ENCODE peak calls at places on chromosomes 3 and 15, in seven cellular contexts. L is A549, J is IMR-90, B is GM12878, C is HCT116, F is HepG2, S is H1. A is an unnamed sample.

GRCh38 chr15:40776537-40777141 is 6.9 kb downstream of the C15orf62 start:
- DNase-seq in L (no peak), J (peak; percentile 41), B (no peak), C (no peak), F (no peak), S (no peak), A (no peak)

GRCh38 chr3:37603722-37604121 is 258.0 kb upstream of the CTDSPL start:
- DNase-seq in L (peak; percentile 14), J (no peak), B (no peak), C (no peak), F (no peak), S (no peak), A (no peak)

GRCh38 chr3:194104041-194104751 is 31.8 kb upstream of the HES1 start:
- DNase-seq in L (no peak), J (no peak), B (no peak), C (no peak), F (no peak), S (no peak), A (no peak)

GRCh38 chr15:45604321-45604720 is 17.1 kb downstream of the BLOC1S6 start:
- DNase-seq in L (no peak), J (no peak), B (no peak), C (no peak), F (no peak), S (no peak), A (no peak)

GRCh38 chr3:138898301-138898700 is 48.6 kb downstream of the FOXL2 start:
- DNase-seq in L (no peak), J (peak; percentile 57), B (no peak), C (no peak), F (no peak), S (no peak), A (no peak)

GRCh38 chr3:149247929-149248691 is 26.5 kb upstream of the CP start:
- DNase-seq in L (no peak), J (peak; percentile 36), B (no peak), C (no peak), F (peak; percentile 25), S (no peak), A (no peak)

GRCh38 chr15:92011611-92012367 is 158.3 kb downstream of the SLCO3A1 start:
- DNase-seq in L (no peak), J (no peak), B (no peak), C (no peak), F (no peak), S (peak; percentile 43), A (no peak)

GRCh38 chr3:127043041-127043641 is 60.2 kb downstream of the PLXNA1 start:
- DNase-seq in L (no peak), J (no peak), B (no peak), C (no peak), F (no peak), S (no peak), A (no peak)

GRCh38 chr3:10808974-10809373 is 7.1 kb upstream of the SLC6A11 start:
- DNase-seq in L (no peak), J (no peak), B (no peak), C (no peak), F (no peak), S (no peak), A (no peak)

GRCh38 chr3:192171213-192171612 is 556.1 kb downstream of the FGF12 start:
- DNase-seq in L (no peak), J (no peak), B (no peak), C (no peak), F (no peak), S (no peak), A (no peak)

GRCh38 chr3:94036909-94037507 is 8.6 kb upstream of the STX19 start:
- DNase-seq in L (peak; percentile 56), J (peak; percentile 62), B (no peak), C (peak; percentile 35), F (peak; percentile 29), S (no peak), A (peak; percentile 29)

DNA sequence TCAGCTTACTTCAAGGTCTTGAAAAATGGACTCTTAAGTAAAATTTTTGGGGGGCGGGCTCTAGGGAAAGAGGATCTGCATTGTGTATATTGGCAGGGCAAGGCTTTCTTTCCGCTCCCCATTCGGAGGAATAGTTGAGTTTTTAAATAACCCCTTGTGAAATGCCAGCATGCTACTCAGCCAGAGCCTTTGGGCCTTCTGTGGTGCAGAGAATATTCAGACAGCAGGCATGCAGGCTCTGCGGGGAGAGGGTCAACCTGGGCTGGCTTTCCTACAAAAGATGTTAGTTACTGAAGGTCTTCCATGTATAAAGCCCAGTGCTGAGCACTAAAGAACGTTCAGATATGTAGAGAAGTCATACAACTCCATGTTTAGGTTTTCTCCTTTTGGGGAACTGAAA is 40.6 kb downstream of the ADAMTSL3 start:
- DNase-seq in L (no peak), J (no peak), B (no peak), C (no peak), F (no peak), S (no peak), A (no peak)
- TF ChIP-seq CEBPB in L (no peak), J (no peak), B (no peak), C (no peak), F (no peak), S (no peak), A (no peak)

GRCh38 chr3:113117511-113118302 is 93.7 kb upstream of the BOC start:
- DNase-seq in L (no peak), J (peak; percentile 90), B (no peak), C (no peak), F (no peak), S (no peak), A (no peak)
- TF ChIP-seq CEBPB in L (no peak), J (peak; percentile 8), B (no peak), C (no peak), F (no peak), S (no peak), A (no peak)

DNA sequence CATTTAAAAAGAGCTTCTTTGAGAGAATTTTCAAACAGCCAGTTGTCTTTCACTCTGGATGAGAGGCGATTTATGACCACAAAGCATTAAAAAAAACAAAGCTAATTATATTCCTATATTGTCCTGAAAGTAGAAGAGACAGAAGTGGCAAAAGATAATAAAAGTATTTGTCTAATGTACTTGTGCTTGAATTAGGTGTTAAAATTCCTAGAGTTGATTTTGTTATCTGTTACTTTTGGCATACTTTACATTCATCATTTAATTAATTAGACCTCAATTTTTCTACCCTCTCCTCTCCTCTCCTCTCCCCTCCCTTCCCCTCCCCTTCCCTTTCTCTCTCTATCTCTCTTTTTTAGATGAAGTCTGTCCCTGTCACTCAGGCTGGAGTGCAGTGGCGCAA is 635.1 kb upstream of the ZNF385D start:
- DNase-seq in L (no peak), J (no peak), B (no peak), C (no peak), F (no peak), S (no peak), A (no peak)
- TF ChIP-seq CEBPB in L (no peak), J (no peak), B (no peak), C (no peak), F (no peak), S (no peak), A (no peak)

GRCh38 chr3:50318615-50319014 is 3.9 kb downstream of the HYAL2 start:
- DNase-seq in L (no peak), J (no peak), B (no peak), C (no peak), F (no peak), S (no peak), A (no peak)

GRCh38 chr3:50317303-50317702 is 5.2 kb downstream of the HYAL2 start:
- DNase-seq in L (no peak), J (no peak), B (no peak), C (peak; percentile 58), F (no peak), S (no peak), A (no peak)

GRCh38 chr3:50314816-50315215 is 7.7 kb downstream of the HYAL2 start:
- DNase-seq in L (no peak), J (no peak), B (no peak), C (no peak), F (no peak), S (no peak), A (no peak)

GRCh38 chr3:50318163-50318562 is 4.4 kb downstream of the HYAL2 start:
- DNase-seq in L (no peak), J (no peak), B (no peak), C (no peak), F (no peak), S (no peak), A (no peak)

DNA sequence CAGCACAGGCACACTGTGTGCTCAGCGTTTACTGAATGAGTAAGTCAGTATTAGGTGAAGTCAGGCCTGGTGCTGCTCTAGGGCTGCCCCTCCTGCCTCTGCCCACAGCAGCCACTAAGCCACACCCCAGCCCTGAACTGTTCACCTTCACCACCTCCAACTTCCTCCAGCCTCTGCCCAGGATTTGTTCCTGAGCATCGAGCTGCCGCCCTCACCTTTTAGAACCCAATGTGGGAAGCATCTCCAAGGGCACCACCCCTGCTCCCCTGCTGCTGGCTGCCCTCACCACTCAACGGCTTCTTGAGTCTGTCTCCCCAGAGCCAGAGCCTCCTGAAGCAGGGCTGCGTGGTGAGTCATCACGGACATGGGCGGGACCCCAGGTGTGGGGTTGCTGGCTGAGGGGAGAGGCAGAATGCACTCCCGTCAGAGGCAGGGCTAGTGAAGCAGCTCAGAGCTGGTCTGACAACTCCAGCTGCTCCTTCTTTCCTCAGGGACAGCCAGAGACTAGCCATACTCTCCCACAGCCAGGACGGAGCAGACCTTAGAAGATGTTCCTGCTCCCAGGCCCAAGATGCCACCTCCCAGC is 5.8 kb downstream of the HYAL2 start:
- DNase-seq in L (peak; percentile 73), J (peak; percentile 28), B (no peak), C (peak; percentile 93), F (no peak), S (no peak), A (peak; percentile 62)
- TF ChIP-seq CEBPB in L (no peak), J (no peak), B (no peak), C (no peak), F (no peak), S (no peak), A (no peak)

DNA sequence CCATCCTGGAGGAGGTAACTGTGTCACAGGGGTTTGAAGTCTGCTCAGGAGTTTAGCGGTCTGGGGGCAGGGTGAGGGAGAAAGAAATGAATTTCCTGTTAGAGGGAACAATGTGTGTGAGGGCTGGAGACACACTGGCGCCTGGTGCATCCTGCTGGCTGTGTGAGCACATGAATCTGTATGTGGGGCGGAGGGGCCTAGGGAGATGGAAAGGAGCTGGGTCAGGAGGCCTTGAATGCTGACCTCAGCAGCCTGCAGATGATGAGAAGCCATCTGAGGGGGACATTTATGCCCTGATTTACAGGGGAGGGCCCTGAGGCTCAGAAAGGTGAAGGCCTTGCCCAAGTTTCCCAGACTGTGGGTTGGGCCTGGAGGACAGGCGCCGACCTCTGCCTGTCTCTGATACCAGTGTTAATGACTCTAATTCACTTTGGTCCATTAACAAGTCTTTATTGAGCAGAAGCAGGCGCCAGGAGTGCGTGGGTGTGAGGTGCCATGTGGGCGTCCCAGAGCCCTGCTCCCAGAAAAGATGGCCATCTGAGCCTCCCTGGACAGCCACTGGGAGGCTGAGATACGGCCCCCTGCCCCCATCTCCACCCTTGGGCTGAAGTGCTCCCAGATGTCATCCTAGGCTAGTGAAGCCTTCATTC is 34.8 kb downstream of the LINGO1 start:
- DNase-seq in L (no peak), J (no peak), B (no peak), C (no peak), F (no peak), S (no peak), A (no peak)
- TF ChIP-seq CEBPB in L (no peak), J (no peak), B (no peak), C (no peak), F (no peak), S (no peak), A (no peak)

A was measured in K562.